ENCODE peak calls at places on chromosome X, in ten cellular contexts. One of them, this sample, is unnamed.

GRCh38 chrX:17537652-17538301 is 162.8 kb downstream of the NHS start:
- DNase-seq in CD8-positive, alpha-beta memory T cell: no peak
- DNase-seq in upper lobe of left lung: no peak
- DNase-seq in psoas muscle: no peak
- DNase-seq in adrenal gland: no peak
- DNase-seq in caudate nucleus: no peak
- DNase-seq in RWPE1: no peak
- DNase-seq in left ventricle myocardium inferior: no peak
- DNase-seq in CD8-positive, alpha-beta T cell: no peak
- DNase-seq in A549: no peak
- DNase-seq in this sample: no peak

GRCh38 chrX:115591420-115591819 is 30.4 kb downstream of the PLS3 start:
- DNase-seq in CD8-positive, alpha-beta memory T cell: no peak
- DNase-seq in upper lobe of left lung: no peak
- DNase-seq in psoas muscle: no peak
- DNase-seq in adrenal gland: no peak
- DNase-seq in caudate nucleus: no peak
- DNase-seq in RWPE1: no peak
- DNase-seq in left ventricle myocardium inferior: no peak
- DNase-seq in CD8-positive, alpha-beta T cell: no peak
- DNase-seq in A549: no peak
- DNase-seq in this sample: no peak

GRCh38 chrX:17082831-17083230 is 136.4 kb downstream of the REPS2 start:
- DNase-seq in CD8-positive, alpha-beta memory T cell: no peak
- DNase-seq in upper lobe of left lung: no peak
- DNase-seq in psoas muscle: no peak
- DNase-seq in adrenal gland: no peak
- DNase-seq in caudate nucleus: peak; percentile 28
- DNase-seq in RWPE1: peak; percentile 6
- DNase-seq in left ventricle myocardium inferior: no peak
- DNase-seq in CD8-positive, alpha-beta T cell: no peak
- DNase-seq in A549: peak; percentile 44
- DNase-seq in this sample: no peak

GRCh38 chrX:104482757-104483156 is 83.2 kb upstream of the IL1RAPL2 start:
- DNase-seq in CD8-positive, alpha-beta memory T cell: no peak
- DNase-seq in upper lobe of left lung: no peak
- DNase-seq in psoas muscle: no peak
- DNase-seq in adrenal gland: no peak
- DNase-seq in caudate nucleus: no peak
- DNase-seq in RWPE1: no peak
- DNase-seq in left ventricle myocardium inferior: no peak
- DNase-seq in CD8-positive, alpha-beta T cell: no peak
- DNase-seq in A549: no peak
- DNase-seq in this sample: no peak

GRCh38 chrX:49165901-49166881 is 3.6 kb downstream of the MAGIX start:
- DNase-seq in CD8-positive, alpha-beta memory T cell: peak; percentile 69
- DNase-seq in upper lobe of left lung: peak; percentile 84
- DNase-seq in psoas muscle: peak; percentile 80
- DNase-seq in adrenal gland: peak; percentile 91
- DNase-seq in caudate nucleus: peak; percentile 92
- DNase-seq in RWPE1: peak; percentile 80
- DNase-seq in left ventricle myocardium inferior: peak; percentile 80
- DNase-seq in CD8-positive, alpha-beta T cell: peak; percentile 86
- DNase-seq in A549: no peak
- DNase-seq in this sample: peak; percentile 89

GRCh38 chrX:68675466-68675865 is 28.0 kb downstream of the STARD8 start:
- DNase-seq in CD8-positive, alpha-beta memory T cell: no peak
- DNase-seq in upper lobe of left lung: no peak
- DNase-seq in psoas muscle: no peak
- DNase-seq in adrenal gland: no peak
- DNase-seq in caudate nucleus: no peak
- DNase-seq in RWPE1: no peak
- DNase-seq in left ventricle myocardium inferior: no peak
- DNase-seq in CD8-positive, alpha-beta T cell: no peak
- DNase-seq in A549: no peak
- DNase-seq in this sample: no peak

GRCh38 chrX:47587906-47588735 is 5.9 kb downstream of the TIMP1 start:
- DNase-seq in CD8-positive, alpha-beta memory T cell: no peak
- DNase-seq in upper lobe of left lung: no peak
- DNase-seq in psoas muscle: no peak
- DNase-seq in adrenal gland: no peak
- DNase-seq in caudate nucleus: no peak
- DNase-seq in RWPE1: no peak
- DNase-seq in left ventricle myocardium inferior: no peak
- DNase-seq in CD8-positive, alpha-beta T cell: no peak
- DNase-seq in A549: no peak
- DNase-seq in this sample: no peak

GRCh38 chrX:39869846-39870601 is 227.7 kb downstream of the BCOR start:
- DNase-seq in CD8-positive, alpha-beta memory T cell: peak; percentile 48
- DNase-seq in upper lobe of left lung: peak; percentile 28
- DNase-seq in psoas muscle: no peak
- DNase-seq in adrenal gland: no peak
- DNase-seq in caudate nucleus: no peak
- DNase-seq in RWPE1: peak; percentile 57
- DNase-seq in left ventricle myocardium inferior: no peak
- DNase-seq in CD8-positive, alpha-beta T cell: peak; percentile 83
- DNase-seq in A549: peak; percentile 10
- DNase-seq in this sample: no peak

GRCh38 chrX:21905976-21906375 is 34.5 kb upstream of the SMS start:
- DNase-seq in CD8-positive, alpha-beta memory T cell: no peak
- DNase-seq in upper lobe of left lung: no peak
- DNase-seq in psoas muscle: no peak
- DNase-seq in adrenal gland: no peak
- DNase-seq in caudate nucleus: no peak
- DNase-seq in RWPE1: no peak
- DNase-seq in left ventricle myocardium inferior: no peak
- DNase-seq in CD8-positive, alpha-beta T cell: no peak
- DNase-seq in A549: no peak
- DNase-seq in this sample: no peak

GRCh38 chrX:21907250-21907649 is 33.3 kb upstream of the SMS start:
- DNase-seq in CD8-positive, alpha-beta memory T cell: no peak
- DNase-seq in upper lobe of left lung: no peak
- DNase-seq in psoas muscle: no peak
- DNase-seq in adrenal gland: no peak
- DNase-seq in caudate nucleus: no peak
- DNase-seq in RWPE1: no peak
- DNase-seq in left ventricle myocardium inferior: no peak
- DNase-seq in CD8-positive, alpha-beta T cell: no peak
- DNase-seq in A549: no peak
- DNase-seq in this sample: no peak

DNA sequence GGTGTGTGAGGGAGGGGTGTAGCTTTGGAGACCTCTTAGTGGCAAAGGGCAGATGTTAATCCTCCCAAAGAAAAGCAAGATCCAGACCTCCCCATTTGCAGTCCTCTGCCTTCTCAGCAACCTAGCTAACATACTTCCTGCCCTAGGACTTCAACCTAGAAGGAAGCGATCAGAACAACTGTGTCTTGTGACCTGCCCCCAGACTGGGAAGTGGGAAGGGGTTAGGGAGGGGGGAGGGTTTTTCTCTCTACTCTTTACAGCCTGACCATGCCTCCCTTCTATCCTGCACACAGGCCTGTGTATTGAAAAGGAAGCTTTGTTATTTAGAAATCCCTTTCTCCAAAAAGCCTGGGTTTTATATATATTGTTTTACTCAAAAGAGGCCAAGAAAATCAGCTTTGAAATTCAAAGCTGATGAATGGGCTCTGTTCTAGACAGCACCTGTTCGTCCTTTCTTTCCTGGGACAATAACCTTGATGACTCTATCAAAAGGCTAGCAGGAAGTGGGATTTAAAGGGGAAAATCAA is 35.2 kb upstream of the SMS start:
- DNase-seq in CD8-positive, alpha-beta memory T cell: no peak
- DNase-seq in upper lobe of left lung: no peak
- DNase-seq in psoas muscle: no peak
- DNase-seq in adrenal gland: no peak
- DNase-seq in caudate nucleus: no peak
- DNase-seq in RWPE1: no peak
- DNase-seq in left ventricle myocardium inferior: no peak
- DNase-seq in CD8-positive, alpha-beta T cell: no peak
- DNase-seq in A549: no peak
- DNase-seq in this sample: no peak
- H3K27ac ChIP-seq in CD8-positive, alpha-beta memory T cell: no peak overlapping the region
- H3K27ac ChIP-seq in upper lobe of left lung: no peak overlapping the region
- H3K27ac ChIP-seq in psoas muscle: no peak overlapping the region
- H3K27ac ChIP-seq in adrenal gland: no peak overlapping the region
- H3K27ac ChIP-seq in caudate nucleus: no peak overlapping the region
- H3K27ac ChIP-seq in RWPE1: no peak overlapping the region
- H3K27ac ChIP-seq in left ventricle myocardium inferior: no peak overlapping the region
- H3K27ac ChIP-seq in CD8-positive, alpha-beta T cell: no peak overlapping the region
- H3K27ac ChIP-seq in A549: no peak overlapping the region
- H3K27ac ChIP-seq in this sample: no peak overlapping the region

GRCh38 chrX:38107028-38107427 is 100.7 kb downstream of the SYTL5 start:
- DNase-seq in CD8-positive, alpha-beta memory T cell: no peak
- DNase-seq in upper lobe of left lung: no peak
- DNase-seq in psoas muscle: no peak
- DNase-seq in adrenal gland: no peak
- DNase-seq in caudate nucleus: no peak
- DNase-seq in RWPE1: no peak
- DNase-seq in left ventricle myocardium inferior: no peak
- DNase-seq in CD8-positive, alpha-beta T cell: no peak
- DNase-seq in A549: no peak
- DNase-seq in this sample: no peak

GRCh38 chrX:38105216-38105725 is 98.9 kb downstream of the SYTL5 start:
- DNase-seq in CD8-positive, alpha-beta memory T cell: no peak
- DNase-seq in upper lobe of left lung: no peak
- DNase-seq in psoas muscle: no peak
- DNase-seq in adrenal gland: no peak
- DNase-seq in caudate nucleus: no peak
- DNase-seq in RWPE1: no peak
- DNase-seq in left ventricle myocardium inferior: no peak
- DNase-seq in CD8-positive, alpha-beta T cell: no peak
- DNase-seq in A549: no peak
- DNase-seq in this sample: no peak

GRCh38 chrX:38102875-38103274 is 96.5 kb downstream of the SYTL5 start:
- DNase-seq in CD8-positive, alpha-beta memory T cell: no peak
- DNase-seq in upper lobe of left lung: no peak
- DNase-seq in psoas muscle: no peak
- DNase-seq in adrenal gland: no peak
- DNase-seq in caudate nucleus: no peak
- DNase-seq in RWPE1: no peak
- DNase-seq in left ventricle myocardium inferior: no peak
- DNase-seq in CD8-positive, alpha-beta T cell: no peak
- DNase-seq in A549: no peak
- DNase-seq in this sample: no peak

GRCh38 chrX:38102240-38102639 is 95.9 kb downstream of the SYTL5 start:
- DNase-seq in CD8-positive, alpha-beta memory T cell: no peak
- DNase-seq in upper lobe of left lung: no peak
- DNase-seq in psoas muscle: no peak
- DNase-seq in adrenal gland: peak; percentile 35
- DNase-seq in caudate nucleus: no peak
- DNase-seq in RWPE1: no peak
- DNase-seq in left ventricle myocardium inferior: no peak
- DNase-seq in CD8-positive, alpha-beta T cell: no peak
- DNase-seq in A549: no peak
- DNase-seq in this sample: no peak

DNA sequence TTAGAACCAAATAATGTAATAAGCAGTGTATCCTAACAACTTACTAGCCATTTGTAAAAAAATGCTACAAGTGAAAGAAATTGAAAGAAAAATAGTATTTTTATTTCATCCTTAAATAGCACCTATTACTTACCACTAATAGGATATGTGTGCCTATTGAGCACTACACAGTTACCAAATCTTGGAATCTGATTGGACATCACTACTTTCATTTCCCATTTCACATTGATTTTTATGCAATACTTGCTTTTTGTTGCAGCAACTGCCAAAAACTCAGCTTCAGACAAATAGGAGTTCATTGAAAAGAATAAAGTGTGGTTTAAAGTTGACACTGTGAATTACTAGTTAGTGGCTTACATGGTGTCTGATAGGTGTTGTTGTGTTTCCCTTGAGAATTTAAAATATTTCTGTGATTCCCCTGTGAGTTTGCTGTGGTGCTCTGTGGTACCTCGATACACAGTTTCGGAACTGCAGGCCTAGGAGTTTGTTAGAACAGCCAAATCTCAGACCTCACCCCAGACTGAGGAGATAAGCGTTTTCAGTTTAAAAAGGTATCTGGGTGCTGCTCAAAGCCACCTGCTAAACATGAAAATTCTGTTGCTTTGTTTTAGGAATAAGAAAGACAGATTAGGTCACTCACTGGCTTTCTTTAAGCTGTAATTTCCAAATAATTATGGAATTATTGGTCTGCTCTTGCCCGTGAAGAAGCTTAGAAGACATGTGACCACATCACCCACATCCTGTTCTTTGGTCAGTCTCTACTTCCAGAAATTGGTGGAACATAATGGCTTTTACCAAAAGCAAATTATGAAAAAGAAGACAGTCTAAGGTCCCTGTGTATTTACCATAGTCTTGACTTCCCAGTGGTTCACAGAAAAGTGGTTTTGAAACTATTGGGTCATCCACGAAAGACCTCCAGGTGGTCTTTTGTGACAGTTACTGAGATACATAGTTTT is 97.8 kb downstream of the SYTL5 start:
- DNase-seq in CD8-positive, alpha-beta memory T cell: no peak
- DNase-seq in upper lobe of left lung: no peak
- DNase-seq in psoas muscle: no peak
- DNase-seq in adrenal gland: no peak
- DNase-seq in caudate nucleus: no peak
- DNase-seq in RWPE1: no peak
- DNase-seq in left ventricle myocardium inferior: no peak
- DNase-seq in CD8-positive, alpha-beta T cell: no peak
- DNase-seq in A549: no peak
- DNase-seq in this sample: no peak
- H3K27ac ChIP-seq in CD8-positive, alpha-beta memory T cell: no peak overlapping the region
- H3K27ac ChIP-seq in upper lobe of left lung: no peak overlapping the region
- H3K27ac ChIP-seq in psoas muscle: no peak overlapping the region
- H3K27ac ChIP-seq in adrenal gland: no peak overlapping the region
- H3K27ac ChIP-seq in caudate nucleus: no peak overlapping the region
- H3K27ac ChIP-seq in RWPE1: no peak overlapping the region
- H3K27ac ChIP-seq in left ventricle myocardium inferior: no peak overlapping the region
- H3K27ac ChIP-seq in CD8-positive, alpha-beta T cell: no peak overlapping the region
- H3K27ac ChIP-seq in A549: no peak overlapping the region
- H3K27ac ChIP-seq in this sample: no peak overlapping the region

DNA sequence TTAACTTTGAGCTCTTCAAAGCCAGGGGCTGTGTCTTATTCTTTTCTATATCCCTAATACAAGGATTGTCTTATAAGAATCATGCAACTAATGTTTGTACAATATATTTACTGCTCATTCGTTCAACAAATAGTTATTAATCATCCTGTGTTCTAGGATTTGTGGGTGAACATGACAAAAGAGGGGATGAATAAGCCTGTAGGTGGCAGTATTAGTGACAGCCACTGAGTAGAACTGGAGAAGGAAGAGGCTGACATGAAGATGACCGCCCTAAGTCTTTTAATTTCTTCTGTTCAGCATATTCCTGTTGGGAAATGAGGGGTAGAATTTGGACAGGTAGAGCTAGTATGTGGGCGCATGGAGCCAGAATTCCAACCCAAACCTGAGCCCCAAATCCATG is 11.9 kb upstream of the LINC00632 start:
- DNase-seq in CD8-positive, alpha-beta memory T cell: no peak
- DNase-seq in upper lobe of left lung: no peak
- DNase-seq in psoas muscle: no peak
- DNase-seq in adrenal gland: no peak
- DNase-seq in caudate nucleus: no peak
- DNase-seq in RWPE1: no peak
- DNase-seq in left ventricle myocardium inferior: no peak
- DNase-seq in CD8-positive, alpha-beta T cell: no peak
- DNase-seq in A549: no peak
- DNase-seq in this sample: no peak
- H3K27ac ChIP-seq in CD8-positive, alpha-beta memory T cell: no peak overlapping the region
- H3K27ac ChIP-seq in upper lobe of left lung: no peak overlapping the region
- H3K27ac ChIP-seq in psoas muscle: no peak overlapping the region
- H3K27ac ChIP-seq in adrenal gland: no peak overlapping the region
- H3K27ac ChIP-seq in caudate nucleus: no peak overlapping the region
- H3K27ac ChIP-seq in RWPE1: no peak overlapping the region
- H3K27ac ChIP-seq in left ventricle myocardium inferior: no peak overlapping the region
- H3K27ac ChIP-seq in CD8-positive, alpha-beta T cell: no peak overlapping the region
- H3K27ac ChIP-seq in A549: no peak overlapping the region
- H3K27ac ChIP-seq in this sample: no peak overlapping the region

GRCh38 chrX:78330068-78330467 is 2.7 kb upstream of the CYSLTR1 start:
- DNase-seq in CD8-positive, alpha-beta memory T cell: no peak
- DNase-seq in upper lobe of left lung: no peak
- DNase-seq in psoas muscle: no peak
- DNase-seq in adrenal gland: no peak
- DNase-seq in caudate nucleus: no peak
- DNase-seq in RWPE1: no peak
- DNase-seq in left ventricle myocardium inferior: no peak
- DNase-seq in CD8-positive, alpha-beta T cell: no peak
- DNase-seq in A549: no peak
- DNase-seq in this sample: no peak

GRCh38 chrX:78331708-78332107 is 4.3 kb upstream of the CYSLTR1 start:
- DNase-seq in CD8-positive, alpha-beta memory T cell: no peak
- DNase-seq in upper lobe of left lung: no peak
- DNase-seq in psoas muscle: no peak
- DNase-seq in adrenal gland: no peak
- DNase-seq in caudate nucleus: no peak
- DNase-seq in RWPE1: no peak
- DNase-seq in left ventricle myocardium inferior: no peak
- DNase-seq in CD8-positive, alpha-beta T cell: no peak
- DNase-seq in A549: no peak
- DNase-seq in this sample: no peak

GRCh38 chrX:78330540-78330939 is 3.1 kb upstream of the CYSLTR1 start:
- DNase-seq in CD8-positive, alpha-beta memory T cell: no peak
- DNase-seq in upper lobe of left lung: no peak
- DNase-seq in psoas muscle: no peak
- DNase-seq in adrenal gland: no peak
- DNase-seq in caudate nucleus: no peak
- DNase-seq in RWPE1: no peak
- DNase-seq in left ventricle myocardium inferior: no peak
- DNase-seq in CD8-positive, alpha-beta T cell: no peak
- DNase-seq in A549: no peak
- DNase-seq in this sample: no peak

GRCh38 chrX:78329486-78329885 is 2.1 kb upstream of the CYSLTR1 start:
- DNase-seq in CD8-positive, alpha-beta memory T cell: peak; percentile 16
- DNase-seq in upper lobe of left lung: no peak
- DNase-seq in psoas muscle: no peak
- DNase-seq in adrenal gland: no peak
- DNase-seq in caudate nucleus: no peak
- DNase-seq in RWPE1: no peak
- DNase-seq in left ventricle myocardium inferior: no peak
- DNase-seq in CD8-positive, alpha-beta T cell: peak; percentile 29
- DNase-seq in A549: no peak
- DNase-seq in this sample: no peak

DNA sequence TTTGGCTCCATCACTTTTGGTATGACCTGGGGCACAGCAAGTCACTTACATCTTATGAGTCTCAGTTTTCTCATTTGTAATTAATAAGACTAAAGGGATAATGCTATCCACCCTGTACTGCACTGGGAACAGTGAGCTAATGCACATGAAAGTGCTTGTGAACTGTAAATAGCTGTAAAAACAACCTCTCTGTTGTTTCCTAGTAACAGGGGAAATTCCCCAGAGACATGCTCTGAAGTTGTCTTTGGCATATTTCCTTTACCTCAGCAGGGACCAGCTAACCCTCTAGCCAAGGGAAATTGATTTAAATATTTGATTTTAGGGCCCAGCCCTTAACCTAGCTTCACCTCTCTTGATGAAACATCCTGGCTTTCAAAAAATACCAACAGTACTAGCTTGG is 6.1 kb upstream of the CYSLTR1 start:
- DNase-seq in CD8-positive, alpha-beta memory T cell: peak; percentile 34
- DNase-seq in upper lobe of left lung: no peak
- DNase-seq in psoas muscle: no peak
- DNase-seq in adrenal gland: no peak
- DNase-seq in caudate nucleus: no peak
- DNase-seq in RWPE1: no peak
- DNase-seq in left ventricle myocardium inferior: no peak
- DNase-seq in CD8-positive, alpha-beta T cell: no peak
- DNase-seq in A549: no peak
- DNase-seq in this sample: no peak
- H3K27ac ChIP-seq in CD8-positive, alpha-beta memory T cell: no peak overlapping the region
- H3K27ac ChIP-seq in upper lobe of left lung: no peak overlapping the region
- H3K27ac ChIP-seq in psoas muscle: no peak overlapping the region
- H3K27ac ChIP-seq in adrenal gland: no peak overlapping the region
- H3K27ac ChIP-seq in caudate nucleus: no peak overlapping the region
- H3K27ac ChIP-seq in RWPE1: no peak overlapping the region
- H3K27ac ChIP-seq in left ventricle myocardium inferior: no peak overlapping the region
- H3K27ac ChIP-seq in CD8-positive, alpha-beta T cell: no peak overlapping the region
- H3K27ac ChIP-seq in A549: no peak overlapping the region
- H3K27ac ChIP-seq in this sample: no peak overlapping the region